ENCODE peak calls at places on chromosomes 5 and 9, in seven cellular contexts. O is cardiac fibroblast, A is transverse colon, G is tibial nerve, T is spleen, E is psoas muscle, F is OCI-LY7. S is an unnamed sample.

GRCh38 chr9:70205366-70206020 is 53.3 kb upstream of the SMC5 start:
- DNase-seq in O (no peak), F (no peak), E (no peak), G (no peak), T (no peak), A (no peak), S (no peak)

GRCh38 chr5:1503301-1504243 is 20.2 kb downstream of the LPCAT1 start:
- DNase-seq in T (peak), O (peak), E (no peak), G (peak), A (peak), F (peak), S (no peak)

GRCh38 chr5:39058984-39059565 is 15.1 kb downstream of the RICTOR start:
- DNase-seq in G (no peak), A (no peak), O (no peak), F (no peak), E (no peak), T (no peak), S (no peak)

GRCh38 chr5:17203329-17204132 is 13.9 kb upstream of the BASP1 start:
- DNase-seq in F (peak), T (no peak), A (no peak), E (no peak), G (peak), O (peak), S (no peak)

GRCh38 chr9:33795281-33795680 is at the start of gene PRSS3:
- DNase-seq in A (no peak), G (no peak), T (no peak), F (no peak), O (no peak), E (no peak), S (no peak)

GRCh38 chr5:71681282-71681681 is 37.8 kb upstream of the CARTPT start:
- DNase-seq in E (no peak), G (no peak), O (peak), F (no peak), A (no peak), T (no peak), S (no peak)

GRCh38 chr9:26723486-26723885 is 169.1 kb downstream of the CAAP1 start:
- DNase-seq in E (peak), O (peak), G (peak), A (peak), T (no peak), F (no peak), S (no peak)

GRCh38 chr9:114394523-114395193 is 6.9 kb upstream of the AKNA start:
- DNase-seq in T (no peak), G (no peak), F (no peak), A (no peak), O (no peak), E (no peak), S (no peak)

GRCh38 chr5:171310816-171311697 is 2.0 kb downstream of the TLX3 start:
- DNase-seq in F (no peak), O (peak), T (no peak), A (no peak), E (no peak), G (no peak), S (no peak)

GRCh38 chr5:122907238-122907637 is 61.8 kb downstream of the SNX24 start:
- DNase-seq in O (peak), A (no peak), F (no peak), G (no peak), E (no peak), T (no peak), S (no peak)

GRCh38 chr9:14768561-14769234 is 46.2 kb upstream of the CER1 start:
- DNase-seq in T (no peak), A (no peak), E (no peak), G (peak), O (peak), F (peak), S (no peak)

GRCh38 chr9:42388146-42388690 is 204.8 kb downstream of the SPATA31A6 start:
- DNase-seq in T (no peak), G (no peak), A (no peak), F (no peak), E (no peak), O (no peak), S (peak)

GRCh38 chr9:21931428-21931827 is 62.8 kb downstream of the CDKN2A start:
- DNase-seq in E (no peak), O (no peak), G (no peak), A (no peak), F (no peak), T (no peak), S (no peak)

GRCh38 chr9:105311317-105311716 is 66.9 kb downstream of the SLC44A1 start:
- DNase-seq in A (no peak), T (no peak), F (no peak), G (no peak), E (no peak), O (no peak), S (no peak)

GRCh38 chr5:172943283-172943841 is 15.9 kb upstream of the RPL26L1 start:
- DNase-seq in A (no peak), F (no peak), O (peak), E (no peak), T (peak), G (no peak), S (peak)

GRCh38 chr9:74742176-74742575 is 145.5 kb downstream of the TRPM6 start:
- DNase-seq in O (no peak), E (no peak), F (no peak), T (no peak), A (no peak), G (no peak), S (no peak)

DNA sequence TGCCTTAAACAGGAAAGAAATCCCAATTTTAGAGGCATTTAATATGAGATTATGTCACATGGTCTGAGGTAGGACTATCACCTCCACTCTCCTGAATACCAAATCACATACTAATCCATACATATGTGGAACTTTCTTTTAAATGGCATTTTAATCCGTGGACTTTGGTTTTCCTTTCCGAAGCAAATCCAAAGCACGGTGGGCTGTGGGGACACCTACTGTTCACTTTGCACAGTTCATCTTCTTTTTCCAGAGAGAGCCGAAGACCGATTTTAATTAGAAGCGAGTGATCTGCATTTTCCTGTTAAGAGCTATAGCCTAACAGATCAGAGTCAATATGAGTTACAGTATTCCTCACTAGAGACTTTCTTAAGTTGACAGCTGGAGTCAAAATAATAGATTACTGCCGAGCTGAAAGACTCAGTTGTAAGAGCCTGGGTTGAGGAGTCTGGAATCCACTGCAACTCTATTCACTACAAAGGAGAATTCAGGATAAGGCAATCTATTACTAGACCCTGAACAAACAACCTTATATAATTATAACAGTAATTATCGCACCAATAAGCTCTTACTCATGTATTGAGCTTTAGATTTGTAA is 144.8 kb downstream of the TRPM6 start:
- DNase-seq in O (peak), E (no peak), T (no peak), A (peak), F (no peak), G (peak), S (no peak)
- TF ChIP-seq CTCF in O (peak), E (peak), T (peak), A (peak), F (peak), G (peak), S (peak)

GRCh38 chr5:27612161-27612560 is 573.8 kb upstream of the CDH9 start:
- DNase-seq in F (no peak), A (no peak), G (no peak), E (no peak), O (no peak), T (no peak), S (no peak)
- TF ChIP-seq CTCF in F (no peak), A (no peak), G (no peak), E (no peak), O (no peak), T (no peak), S (no peak)

GRCh38 chr9:97848237-97848581 is 4.8 kb upstream of the FOXE1 start:
- DNase-seq in A (no peak), O (no peak), G (no peak), F (no peak), T (no peak), E (no peak), S (no peak)
- TF ChIP-seq CTCF in A (no peak), O (peak), G (no peak), F (no peak), T (no peak), E (no peak), S (peak)

GRCh38 chr9:104088416-104088815 is 5.7 kb upstream of the SMC2 start:
- DNase-seq in F (no peak), A (no peak), T (no peak), E (no peak), G (no peak), O (no peak), S (no peak)

GRCh38 chr9:104091028-104091590 is 3.0 kb upstream of the SMC2 start:
- DNase-seq in F (no peak), T (no peak), E (no peak), G (no peak), A (no peak), O (no peak), S (no peak)

GRCh38 chr9:104090578-104090977 is 3.5 kb upstream of the SMC2 start:
- DNase-seq in G (no peak), A (no peak), T (no peak), F (no peak), E (no peak), O (no peak), S (no peak)

GRCh38 chr9:104085538-104085937 is 8.6 kb upstream of the SMC2 start:
- DNase-seq in T (no peak), G (no peak), A (no peak), O (no peak), E (no peak), F (no peak), S (no peak)

GRCh38 chr9:104087894-104088293 is 6.2 kb upstream of the SMC2 start:
- DNase-seq in T (no peak), G (no peak), E (no peak), A (no peak), O (no peak), F (no peak), S (no peak)
- TF ChIP-seq CTCF in T (no peak), G (no peak), E (no peak), A (no peak), O (no peak), F (no peak), S (peak)

S was measured in chondrocyte.